ENCODE peak calls at places on chromosomes 13 and 19, in six cellular contexts. D is neuronal stem cell, M is H9, W is mesendoderm, S is K562, P is mesenchymal stem cell. I is an unnamed sample.

GRCh38 chr19:19368087-19368486 is 37.4 kb upstream of the GATAD2A start:
- DNase-seq in M (no peak), P (no peak), S (no peak), W (no peak), D (no peak), I (no peak)

GRCh38 chr19:19659646-19660245 is 3.7 kb downstream of the ATP13A1 start:
- DNase-seq in W (no peak), M (no peak), P (no peak), S (no peak), D (no peak), I (no peak)

GRCh38 chr19:11373166-11373884 is 1.1 kb upstream of the SWSAP1 start:
- DNase-seq in M (peak; percentile 74), P (peak; percentile 32), S (no peak), D (peak; percentile 76), W (peak; percentile 82), I (no peak)

GRCh38 chr19:44958090-44958489 is 2.9 kb downstream of the CLPTM1 start:
- DNase-seq in W (no peak), M (no peak), D (no peak), P (no peak), S (no peak), I (no peak)

GRCh38 chr13:46817838-46818476 is 21.0 kb upstream of the ESD start:
- DNase-seq in P (no peak), M (no peak), W (no peak), S (no peak), D (no peak), I (no peak)

GRCh38 chr19:39677931-39678889 is 22.5 kb downstream of the LGALS16 start:
- DNase-seq in M (no peak), W (no peak), D (no peak), P (no peak), S (no peak), I (no peak)

GRCh38 chr19:55431183-55431582 is 11.9 kb downstream of the SHISA7 start:
- DNase-seq in S (no peak), W (no peak), P (no peak), D (no peak), M (no peak), I (no peak)

GRCh38 chr19:40598918-40599307 is 2.3 kb upstream of the LTBP4 start:
- DNase-seq in W (no peak), M (no peak), S (no peak), P (no peak), D (no peak), I (no peak)

GRCh38 chr19:10289167-10289835 is 451 bp upstream of the ICAM5 start:
- DNase-seq in W (peak; percentile 58), M (peak; percentile 85), S (peak; percentile 67), D (no peak), P (peak; percentile 62), I (no peak)

GRCh38 chr19:12126707-12127106 is 13.4 kb downstream of the ZNF20 start:
- DNase-seq in P (no peak), S (peak; percentile 29), M (no peak), W (no peak), D (no peak), I (no peak)

GRCh38 chr13:45451282-45451681 is 13.5 kb upstream of the COG3 start:
- DNase-seq in W (no peak), D (no peak), S (no peak), P (no peak), M (no peak), I (no peak)

GRCh38 chr13:82467626-82468025 is 1414.6 kb downstream of the SLITRK1 start:
- DNase-seq in S (no peak), W (no peak), D (no peak), P (no peak), M (no peak), I (no peak)

GRCh38 chr19:50959731-50960500 is 7.1 kb upstream of the KLK5 start:
- DNase-seq in W (no peak), M (no peak), D (no peak), S (no peak), P (no peak), I (peak; percentile 46)

GRCh38 chr13:101317986-101318523 is 98.3 kb downstream of the NALCN start:
- DNase-seq in D (no peak), S (no peak), M (no peak), P (no peak), W (no peak), I (no peak)

GRCh38 chr19:8421484-8422461 is 8.7 kb downstream of the MARCHF2 start:
- DNase-seq in M (no peak), D (no peak), W (no peak), P (no peak), S (peak; percentile 5), I (no peak)

GRCh38 chr19:30791116-30791515 is 418.9 kb downstream of the ZNF536 start:
- DNase-seq in D (no peak), S (no peak), P (no peak), W (no peak), M (no peak), I (no peak)

GRCh38 chr19:18465214-18465963 is 27.5 kb upstream of the ISYNA1 start:
- DNase-seq in M (no peak), D (no peak), W (no peak), P (no peak), S (no peak), I (no peak)

GRCh38 chr13:40692946-40693345 is 26.5 kb upstream of the FOXO1 start:
- DNase-seq in D (no peak), W (no peak), P (no peak), M (no peak), S (no peak), I (peak; percentile 31)

GRCh38 chr13:83975668-83976165 is 93.4 kb upstream of the SLITRK1 start:
- DNase-seq in M (no peak), S (no peak), P (no peak), W (no peak), D (no peak), I (no peak)

GRCh38 chr19:19434483-19435045 is 29.1 kb downstream of the GATAD2A start:
- DNase-seq in W (no peak), D (no peak), M (no peak), P (no peak), S (no peak), I (no peak)

GRCh38 chr19:19403373-19403901 is 2.0 kb upstream of the GATAD2A start:
- DNase-seq in D (no peak), W (no peak), P (peak; percentile 51), M (no peak), S (no peak), I (peak; percentile 56)

GRCh38 chr13:70798385-70798784 is 690.1 kb upstream of the KLHL1 start:
- DNase-seq in P (no peak), D (no peak), M (no peak), S (no peak), W (no peak), I (no peak)

GRCh38 chr13:98487016-98487415 is 89.9 kb downstream of the STK24 start:
- DNase-seq in S (no peak), W (no peak), D (no peak), M (no peak), P (no peak), I (no peak)

GRCh38 chr19:19550454-19550842 is 12.4 kb downstream of the CILP2 start:
- DNase-seq in P (no peak), D (no peak), S (no peak), M (no peak), W (peak; percentile 34), I (no peak)

GRCh38 chr19:18479964-18480723 is 41.7 kb downstream of the ELL start:
- DNase-seq in M (no peak), D (no peak), S (no peak), W (no peak), P (peak; percentile 92), I (no peak)

GRCh38 chr19:10288662-10289166 is 1.0 kb upstream of the ICAM5 start:
- DNase-seq in S (peak; percentile 89), W (peak; percentile 67), D (no peak), P (peak; percentile 50), M (peak; percentile 84), I (no peak)

GRCh38 chr13:24215732-24216131 is 55.2 kb downstream of the SPATA13 start:
- DNase-seq in P (peak; percentile 14), W (peak; percentile 31), S (no peak), D (no peak), M (no peak), I (no peak)

GRCh38 chr19:41114132-41114531 is at the start of gene CYP2F1:
- DNase-seq in P (no peak), D (no peak), S (peak; percentile 2), W (no peak), M (no peak), I (no peak)

DNA sequence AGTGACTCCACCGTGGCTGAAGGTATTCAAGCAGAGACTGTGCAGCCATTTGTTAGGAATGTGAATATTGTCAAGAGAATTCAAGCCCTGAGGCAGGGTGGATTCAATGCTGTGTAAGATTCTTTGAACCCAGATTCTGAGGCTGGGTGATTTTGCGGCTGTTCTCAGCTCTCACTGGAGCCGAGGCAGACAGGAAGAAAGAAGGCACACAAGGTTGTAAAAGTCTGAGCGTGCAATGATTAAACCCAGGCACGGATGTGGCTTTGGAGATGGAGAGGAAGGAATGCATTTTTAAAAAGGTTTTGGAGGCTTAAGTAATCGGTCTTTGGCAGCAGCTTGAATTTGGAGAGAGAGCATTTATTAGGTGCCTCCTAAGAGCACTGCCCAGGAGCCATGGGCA is 187.9 kb downstream of the KATNAL1 start:
- DNase-seq in S (no peak), M (no peak), W (no peak), D (no peak), P (peak; percentile 78), I (peak; percentile 84)
- H3K9ac ChIP-seq in S (no peak overlapping the region), M (no peak overlapping the region), W (no peak overlapping the region), D (no peak overlapping the region), P (peak overlapping the region; percentile 64), I (no peak overlapping the region)

GRCh38 chr13:25977671-25978070 is 74.1 kb downstream of the SHISA2 start:
- DNase-seq in P (no peak), S (no peak), M (no peak), W (peak; percentile 68), D (no peak), I (no peak)
- H3K27ac ChIP-seq in P (no peak overlapping the region), S (no peak overlapping the region), M (peak overlapping the region; percentile 58), W (peak overlapping the region; percentile 82), D (peak overlapping the region; percentile 67), I (no peak overlapping the region)

DNA sequence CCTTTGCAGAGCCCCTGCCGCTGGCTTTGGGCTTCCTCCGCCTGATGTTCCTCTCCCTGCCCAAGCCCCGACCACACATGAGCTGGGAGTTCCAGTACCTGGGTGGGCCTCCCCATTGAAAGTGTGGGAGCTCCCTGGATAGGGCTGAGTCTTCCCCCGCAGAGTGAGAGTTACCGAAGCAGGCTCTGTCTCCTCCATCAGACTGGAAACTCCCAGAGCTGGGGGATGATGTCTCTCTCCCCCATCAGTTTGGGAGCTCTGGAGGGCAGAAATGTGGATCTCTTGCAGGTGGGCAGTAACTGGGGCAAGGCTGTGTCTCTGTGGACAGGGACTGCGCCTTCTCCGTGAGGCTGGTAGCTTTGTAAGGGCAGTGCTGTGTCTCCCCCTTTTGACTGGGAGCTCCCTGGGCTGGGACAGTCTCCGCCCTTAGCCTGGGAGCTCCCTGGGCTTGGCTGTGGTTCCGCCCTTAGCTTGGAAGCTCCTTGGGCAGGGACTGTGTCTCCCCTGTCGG is 767 bp downstream of the DCAF15 start:
- DNase-seq in P (peak; percentile 63), D (no peak), S (peak; percentile 50), M (peak; percentile 50), W (peak; percentile 57), I (peak; percentile 71)
- H3K9ac ChIP-seq in P (peak overlapping the region; percentile 89), D (peak overlapping the region; percentile 65), S (peak overlapping the region; percentile 70), M (peak overlapping the region; percentile 73), W (peak overlapping the region; percentile 81), I (peak overlapping the region; percentile 60)

DNA sequence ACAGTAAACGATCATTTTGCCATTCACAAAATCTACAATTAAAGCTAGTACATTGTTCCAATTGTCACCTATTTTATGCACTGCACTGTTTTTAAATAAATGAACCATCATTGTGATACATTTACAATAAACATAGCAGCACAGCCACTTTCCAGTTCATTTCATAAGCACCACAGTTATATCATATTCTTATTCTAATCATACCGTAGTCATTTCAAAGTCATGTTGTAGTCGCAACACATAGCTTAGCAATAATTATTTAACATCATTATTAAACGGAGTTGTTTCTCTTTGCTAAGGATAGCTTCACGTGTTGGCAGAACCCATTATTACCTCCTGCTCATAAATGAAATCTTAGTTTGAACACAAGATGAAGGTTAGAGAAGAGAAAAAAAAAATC is 2.2 kb upstream of the PCDH9 start:
- DNase-seq in M (no peak), S (no peak), P (no peak), D (no peak), W (no peak), I (no peak)
- H3K27ac ChIP-seq in M (no peak overlapping the region), S (no peak overlapping the region), P (no peak overlapping the region), D (no peak overlapping the region), W (no peak overlapping the region), I (no peak overlapping the region)